ENCODE peak calls at places on chromosomes 16 and 17, in four cellular contexts. One of them, this sample, is unnamed.

GRCh38 chr17:13016881-13017622 is 775 bp downstream of the ELAC2 start:
- DNase-seq in GM13977: peak
- DNase-seq in BJ: no peak
- DNase-seq in CD8-positive, alpha-beta T cell: no peak
- DNase-seq in this sample: peak

GRCh38 chr17:39916918-39917317 is 1.5 kb downstream of the GSDMB start:
- DNase-seq in GM13977: no peak
- DNase-seq in BJ: no peak
- DNase-seq in CD8-positive, alpha-beta T cell: no peak
- DNase-seq in this sample: no peak

GRCh38 chr17:47852113-47852949 is 1.4 kb upstream of the SP6 start:
- DNase-seq in CD8-positive, alpha-beta T cell: no peak
- DNase-seq in BJ: no peak
- DNase-seq in GM13977: no peak
- DNase-seq in this sample: no peak

GRCh38 chr16:79599837-79600635 is 501 bp downstream of the MAF start:
- DNase-seq in BJ: no peak
- DNase-seq in CD8-positive, alpha-beta T cell: peak
- DNase-seq in GM13977: peak
- DNase-seq in this sample: no peak

GRCh38 chr17:79836952-79837887 is 2.0 kb downstream of the CBX4 start:
- DNase-seq in CD8-positive, alpha-beta T cell: peak
- DNase-seq in GM13977: peak
- DNase-seq in BJ: no peak
- DNase-seq in this sample: no peak

GRCh38 chr16:49455991-49456745 is 82.6 kb downstream of the C16orf78 start:
- DNase-seq in CD8-positive, alpha-beta T cell: peak
- DNase-seq in BJ: no peak
- DNase-seq in GM13977: no peak
- DNase-seq in this sample: no peak

GRCh38 chr16:86214326-86215232 is 295.7 kb upstream of the FOXF1 start:
- DNase-seq in BJ: no peak
- DNase-seq in GM13977: no peak
- DNase-seq in CD8-positive, alpha-beta T cell: no peak
- DNase-seq in this sample: no peak

GRCh38 chr16:80936410-80936809 is 70.3 kb downstream of the CMC2 start:
- DNase-seq in GM13977: no peak
- DNase-seq in CD8-positive, alpha-beta T cell: no peak
- DNase-seq in BJ: no peak
- DNase-seq in this sample: no peak

GRCh38 chr16:12017583-12017982 is 41.0 kb downstream of the SNX29 start:
- DNase-seq in BJ: peak
- DNase-seq in GM13977: no peak
- DNase-seq in CD8-positive, alpha-beta T cell: no peak
- DNase-seq in this sample: peak
- TF ChIP-seq CTCF in BJ: no peak
- TF ChIP-seq CTCF in GM13977: no peak
- TF ChIP-seq CTCF in CD8-positive, alpha-beta T cell: no peak
- TF ChIP-seq CTCF in this sample: no peak

GRCh38 chr16:72530434-72530833 is 358.5 kb upstream of the PMFBP1 start:
- DNase-seq in GM13977: no peak
- DNase-seq in CD8-positive, alpha-beta T cell: no peak
- DNase-seq in BJ: no peak
- DNase-seq in this sample: peak
- TF ChIP-seq CTCF in GM13977: no peak
- TF ChIP-seq CTCF in CD8-positive, alpha-beta T cell: no peak
- TF ChIP-seq CTCF in BJ: peak
- TF ChIP-seq CTCF in this sample: peak

GRCh38 chr17:44356241-44356640 is 7.4 kb downstream of the FAM171A2 start:
- DNase-seq in BJ: no peak
- DNase-seq in GM13977: no peak
- DNase-seq in CD8-positive, alpha-beta T cell: no peak
- DNase-seq in this sample: no peak
- TF ChIP-seq CTCF in BJ: no peak
- TF ChIP-seq CTCF in GM13977: no peak
- TF ChIP-seq CTCF in CD8-positive, alpha-beta T cell: no peak
- TF ChIP-seq CTCF in this sample: no peak

GRCh38 chr17:81491193-81491592 is 21.4 kb downstream of the ACTG1 start:
- DNase-seq in BJ: no peak
- DNase-seq in GM13977: no peak
- DNase-seq in CD8-positive, alpha-beta T cell: no peak
- DNase-seq in this sample: no peak

GRCh38 chr17:81490599-81490992 is 22.0 kb downstream of the ACTG1 start:
- DNase-seq in GM13977: no peak
- DNase-seq in BJ: no peak
- DNase-seq in CD8-positive, alpha-beta T cell: no peak
- DNase-seq in this sample: no peak

GRCh38 chr17:81491761-81492160 is 20.8 kb downstream of the ACTG1 start:
- DNase-seq in BJ: no peak
- DNase-seq in GM13977: no peak
- DNase-seq in CD8-positive, alpha-beta T cell: no peak
- DNase-seq in this sample: no peak

GRCh38 chr17:81489012-81489968 is 23.3 kb downstream of the ACTG1 start:
- DNase-seq in BJ: no peak
- DNase-seq in CD8-positive, alpha-beta T cell: no peak
- DNase-seq in GM13977: no peak
- DNase-seq in this sample: no peak

DNA sequence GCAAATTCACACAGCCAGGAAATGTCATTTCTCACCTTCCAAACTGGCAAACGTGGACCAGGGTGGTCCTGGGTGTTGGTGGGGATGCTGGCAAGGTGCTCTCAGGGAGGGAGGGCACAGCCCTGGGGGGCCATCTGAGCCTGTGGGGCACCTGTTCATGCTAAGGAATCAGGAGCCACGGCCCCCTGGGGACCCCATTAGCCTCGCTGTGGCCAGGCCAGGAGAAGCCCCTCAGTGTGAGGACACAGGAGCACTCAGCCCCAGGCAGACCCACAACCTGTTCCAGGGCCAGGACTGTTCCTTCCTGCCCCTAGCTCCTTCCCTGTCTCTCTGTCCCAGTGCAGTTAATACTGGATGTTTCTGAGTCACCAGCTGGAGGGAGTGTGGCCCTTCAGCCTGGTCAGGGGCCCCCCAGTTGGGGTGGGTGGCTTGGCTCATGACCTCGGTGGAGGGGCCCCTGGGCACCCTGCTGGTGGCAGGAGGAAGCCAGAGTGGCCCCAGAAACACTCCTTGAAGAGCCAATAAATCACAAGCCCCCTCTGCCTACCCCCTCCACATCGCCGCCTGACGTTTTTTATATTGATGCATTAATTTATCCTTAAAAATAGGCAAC is 22.5 kb downstream of the ACTG1 start:
- DNase-seq in BJ: no peak
- DNase-seq in CD8-positive, alpha-beta T cell: no peak
- DNase-seq in GM13977: no peak
- DNase-seq in this sample: no peak
- TF ChIP-seq CTCF in BJ: no peak
- TF ChIP-seq CTCF in CD8-positive, alpha-beta T cell: no peak
- TF ChIP-seq CTCF in GM13977: no peak
- TF ChIP-seq CTCF in this sample: no peak

GRCh38 chr17:45131616-45132301 is 556 bp downstream of the PLCD3 start:
- DNase-seq in GM13977: peak
- DNase-seq in BJ: no peak
- DNase-seq in CD8-positive, alpha-beta T cell: peak
- DNase-seq in this sample: no peak
- TF ChIP-seq CTCF in GM13977: peak
- TF ChIP-seq CTCF in BJ: peak
- TF ChIP-seq CTCF in CD8-positive, alpha-beta T cell: peak
- TF ChIP-seq CTCF in this sample: peak

GRCh38 chr17:57672205-57672632 is 72.9 kb downstream of the CCDC182 start:
- DNase-seq in GM13977: no peak
- DNase-seq in CD8-positive, alpha-beta T cell: peak
- DNase-seq in BJ: no peak
- DNase-seq in this sample: peak
- TF ChIP-seq CTCF in GM13977: no peak
- TF ChIP-seq CTCF in CD8-positive, alpha-beta T cell: peak
- TF ChIP-seq CTCF in BJ: no peak
- TF ChIP-seq CTCF in this sample: peak

GRCh38 chr17:44221072-44221861 is 1.8 kb upstream of the UBTF start:
- DNase-seq in CD8-positive, alpha-beta T cell: peak
- DNase-seq in BJ: no peak
- DNase-seq in GM13977: peak
- DNase-seq in this sample: peak
- TF ChIP-seq CTCF in CD8-positive, alpha-beta T cell: no peak
- TF ChIP-seq CTCF in BJ: peak
- TF ChIP-seq CTCF in GM13977: no peak
- TF ChIP-seq CTCF in this sample: no peak

DNA sequence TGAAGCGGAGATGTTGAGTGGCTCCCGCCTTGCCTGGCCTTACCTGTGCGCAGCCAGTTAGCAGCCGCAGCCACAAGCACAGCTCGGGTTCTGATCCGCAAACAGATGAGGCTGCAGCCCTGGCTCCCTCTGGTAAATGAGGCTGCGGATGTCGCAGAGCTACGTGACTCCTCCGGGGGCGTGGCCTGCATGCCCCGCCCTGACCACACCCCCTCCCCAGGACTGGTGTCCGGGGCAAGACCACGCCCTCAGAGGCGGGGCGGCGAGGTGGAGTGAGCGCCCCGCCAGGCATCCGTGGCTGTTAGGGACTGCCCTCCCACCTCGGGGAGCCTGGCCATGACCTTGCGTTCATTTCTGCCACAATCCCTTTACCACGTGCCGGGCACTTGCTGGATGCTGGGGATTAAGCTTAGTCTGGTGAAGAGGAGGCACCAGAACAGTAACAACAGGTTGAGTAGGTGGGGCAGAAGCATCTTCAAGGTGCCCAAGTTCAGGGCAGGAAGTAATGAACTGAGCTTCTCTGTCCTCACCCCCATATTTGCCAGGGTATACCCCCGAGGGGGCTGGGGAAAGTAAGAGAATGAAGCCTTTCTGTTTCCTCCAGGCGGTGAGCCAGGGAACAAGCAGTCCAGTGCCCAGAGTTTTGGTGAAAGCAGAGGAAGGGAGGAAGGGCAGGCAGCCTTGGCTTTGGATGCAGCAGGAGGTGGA is at the start of gene ALDOC:
- DNase-seq in CD8-positive, alpha-beta T cell: peak
- DNase-seq in BJ: peak
- DNase-seq in GM13977: peak
- DNase-seq in this sample: peak
- TF ChIP-seq CTCF in CD8-positive, alpha-beta T cell: no peak
- TF ChIP-seq CTCF in BJ: no peak
- TF ChIP-seq CTCF in GM13977: no peak
- TF ChIP-seq CTCF in this sample: no peak

DNA sequence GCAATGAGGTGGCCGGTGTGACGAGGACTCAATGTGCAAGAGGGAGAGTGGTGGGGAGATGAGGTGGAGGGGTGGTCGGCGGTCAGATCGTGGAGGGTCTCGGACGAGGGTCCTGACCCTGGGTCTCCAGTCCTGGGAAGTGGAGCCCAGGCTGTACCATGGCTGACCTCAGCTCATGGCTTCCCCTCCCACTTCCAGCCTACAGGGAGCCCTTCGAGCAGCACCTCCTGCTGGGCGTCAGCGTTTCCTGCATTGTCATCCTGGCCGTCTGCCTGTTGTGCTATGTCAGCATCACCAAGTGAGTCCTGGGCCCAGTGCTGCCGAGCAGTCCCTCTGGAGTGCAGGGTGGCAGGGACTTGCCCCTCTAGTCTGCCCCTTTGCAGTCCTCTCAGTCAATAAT is 41.8 kb downstream of the IL4R start:
- DNase-seq in BJ: no peak
- DNase-seq in CD8-positive, alpha-beta T cell: peak
- DNase-seq in GM13977: no peak
- DNase-seq in this sample: peak
- TF ChIP-seq CTCF in BJ: peak
- TF ChIP-seq CTCF in CD8-positive, alpha-beta T cell: peak
- TF ChIP-seq CTCF in GM13977: peak
- TF ChIP-seq CTCF in this sample: peak

GRCh38 chr17:10845388-10845751 is 7.5 kb upstream of the PIRT start:
- DNase-seq in GM13977: no peak
- DNase-seq in CD8-positive, alpha-beta T cell: no peak
- DNase-seq in BJ: no peak
- DNase-seq in this sample: no peak
- TF ChIP-seq CTCF in GM13977: no peak
- TF ChIP-seq CTCF in CD8-positive, alpha-beta T cell: peak
- TF ChIP-seq CTCF in BJ: no peak
- TF ChIP-seq CTCF in this sample: no peak

This sample was measured in HFFc6.